ENCODE peak calls at places on chromosomes 12 and 14, in five cellular contexts. O is T-cell, M is iPS DF 19.7, I is GM12864, Z is hippocampal formation. F is an unnamed sample.
A peak's percentile ranks its signal among the peaks of the same experiment; 100 is the strongest.

GRCh38 chr14:32934891-32935633 is 3.6 kb upstream of the NPAS3 start:
- DNase-seq in I (no peak), M (no peak), Z (no peak), O (no peak), F (no peak)

GRCh38 chr12:46523863-46524770 is 151.5 kb upstream of the SLC38A2 start:
- DNase-seq in M (no peak), I (no peak), O (peak; percentile 17), Z (no peak), F (no peak)

GRCh38 chr12:108890208-108890607 is 10.3 kb downstream of the DAO start:
- DNase-seq in M (no peak), O (no peak), Z (no peak), I (no peak), F (no peak)

GRCh38 chr14:86038401-86038985 is 508.5 kb downstream of the FLRT2 start:
- DNase-seq in M (peak; percentile 56), I (no peak), Z (peak; percentile 3), O (peak; percentile 12), F (no peak)

GRCh38 chr12:97556201-97556824 is 93.7 kb downstream of the RMST start:
- DNase-seq in I (no peak), O (no peak), Z (no peak), M (no peak), F (no peak)

GRCh38 chr14:29536886-29537511 is 390.6 kb downstream of the PRKD1 start:
- DNase-seq in I (no peak), Z (peak; percentile 9), O (no peak), M (no peak), F (no peak)

GRCh38 chr12:109064143-109064542 is 11.8 kb downstream of the USP30 start:
- DNase-seq in Z (no peak), O (no peak), M (no peak), I (no peak), F (no peak)

GRCh38 chr12:50542448-50542847 is 37.7 kb downstream of the DIP2B start:
- DNase-seq in I (no peak), O (no peak), M (no peak), Z (no peak), F (no peak)

GRCh38 chr12:114958538-114958937 is 274.6 kb upstream of the TBX3 start:
- DNase-seq in O (no peak), I (no peak), Z (no peak), M (no peak), F (no peak)

GRCh38 chr12:68245071-68246021 is 8.1 kb downstream of the IL22 start:
- DNase-seq in Z (no peak), M (no peak), O (no peak), I (no peak), F (no peak)

GRCh38 chr12:30794020-30794419 is 39.3 kb upstream of the CAPRIN2 start:
- DNase-seq in O (no peak), I (no peak), Z (no peak), M (no peak), F (no peak)

GRCh38 chr12:64780531-64781373 is 21.5 kb upstream of the GNS start:
- DNase-seq in Z (no peak), M (no peak), I (no peak), O (no peak), F (no peak)

GRCh38 chr12:117330441-117331113 is 30.8 kb downstream of the NOS1 start:
- DNase-seq in M (no peak), Z (no peak), O (no peak), I (no peak), F (no peak)

GRCh38 chr14:31479026-31479425 is 8.8 kb downstream of the GPR33 start:
- DNase-seq in M (no peak), O (no peak), I (no peak), Z (peak; percentile 76), F (no peak)

GRCh38 chr14:81169711-81170103 is 51.1 kb downstream of the GTF2A1 start:
- DNase-seq in Z (peak; percentile 67), I (no peak), M (no peak), O (no peak), F (peak; percentile 43)

GRCh38 chr12:52258335-52258901 is 16.0 kb upstream of the KRT86 start:
- DNase-seq in O (no peak), Z (no peak), I (no peak), M (no peak), F (no peak)

GRCh38 chr14:79256311-79256879 is 954.9 kb downstream of the DIO2 start:
- DNase-seq in Z (no peak), O (no peak), M (no peak), I (no peak), F (no peak)

GRCh38 chr14:104376202-104377140 is 203.1 kb upstream of the C14orf180 start:
- DNase-seq in I (no peak), M (no peak), O (no peak), Z (no peak), F (no peak)

GRCh38 chr12:50725011-50725899 is 38.6 kb upstream of the ATF1 start:
- DNase-seq in Z (no peak), I (no peak), M (no peak), O (no peak), F (no peak)

GRCh38 chr12:65689508-65689907 is 134.8 kb upstream of the HMGA2 start:
- DNase-seq in M (no peak), I (no peak), Z (no peak), O (no peak), F (no peak)

GRCh38 chr14:91354221-91354916 is 63.3 kb downstream of the CCDC88C start:
- DNase-seq in Z (no peak), O (no peak), I (no peak), M (no peak), F (no peak)

GRCh38 chr12:105775351-105775750 is 363.4 kb downstream of the NUAK1 start:
- DNase-seq in M (no peak), I (no peak), O (no peak), Z (no peak), F (no peak)

GRCh38 chr14:54890794-54891193 is 11.8 kb downstream of the GCH1 start:
- DNase-seq in M (no peak), I (peak; percentile 69), O (no peak), Z (no peak), F (no peak)

GRCh38 chr12:39435531-39435930 is 7.4 kb downstream of the KIF21A start:
- DNase-seq in Z (no peak), M (no peak), O (no peak), I (no peak), F (no peak)

GRCh38 chr12:43835656-43836454 is at the start of gene TMEM117:
- DNase-seq in M (no peak), O (peak; percentile 52), Z (no peak), I (no peak), F (peak; percentile 62)

GRCh38 chr14:91361236-91361811 is 56.3 kb downstream of the CCDC88C start:
- DNase-seq in I (no peak), M (no peak), Z (no peak), O (no peak), F (no peak)

GRCh38 chr14:65042731-65043372 is 56.2 kb downstream of the FNTB start:
- DNase-seq in I (no peak), O (no peak), M (no peak), Z (no peak), F (no peak)

GRCh38 chr14:94100847-94101246 is 9.7 kb upstream of the IFI27 start:
- DNase-seq in O (no peak), Z (no peak), M (no peak), I (no peak), F (no peak)

GRCh38 chr14:71931492-71932228 is 569 bp upstream of the RGS6 start:
- DNase-seq in Z (no peak), M (no peak), O (no peak), I (no peak), F (peak; percentile 29)

GRCh38 chr12:108360487-108360886 is 21.4 kb upstream of the CMKLR1 start:
- DNase-seq in O (no peak), M (no peak), I (peak; percentile 15), Z (no peak), F (no peak)

GRCh38 chr12:58918475-58918874 is 1.8 kb downstream of the LRIG3 start:
- DNase-seq in M (no peak), O (no peak), I (no peak), Z (peak; percentile 36), F (no peak)

F was measured in occipital lobe.